ENCODE peak calls at places on chromosome 10, in four cellular contexts. Z is neural progenitor cell, Y is PC-3, J is GM23338. T is an unnamed sample.

GRCh38 chr10:132240156-132240555 is 53.4 kb downstream of the DPYSL4 start:
- DNase-seq in Y (no peak), Z (no peak), J (no peak), T (no peak)

GRCh38 chr10:43110318-43111071 is 27.8 kb upstream of the CSGALNACT2 start:
- DNase-seq in Z (no peak), J (no peak), Y (peak; percentile 47), T (peak; percentile 63)

GRCh38 chr10:46557319-46558140 is 1.1 kb upstream of the GPRIN2 start:
- DNase-seq in Z (no peak), Y (no peak), J (peak; percentile 77), T (peak; percentile 0)

GRCh38 chr10:125010362-125010761 is 68.4 kb downstream of the ZRANB1 start:
- DNase-seq in Y (no peak), Z (no peak), J (no peak), T (no peak)

GRCh38 chr10:30103595-30104310 is 44.4 kb upstream of the JCAD start:
- DNase-seq in Z (no peak), Y (peak; percentile 65), J (no peak), T (no peak)

GRCh38 chr10:94902080-94902479 is 36.4 kb upstream of the CYP2C9 start:
- DNase-seq in Y (no peak), J (no peak), Z (no peak), T (no peak)

GRCh38 chr10:22655312-22655973 is 58.9 kb downstream of the PIP4K2A start:
- DNase-seq in J (no peak), Z (no peak), Y (peak; percentile 93), T (no peak)

GRCh38 chr10:119651514-119652327 is 541 bp downstream of the BAG3 start:
- DNase-seq in J (peak; percentile 38), Z (peak; percentile 66), Y (no peak), T (peak; percentile 9)

GRCh38 chr10:31101123-31101522 is 69.5 kb upstream of the ZNF438 start:
- DNase-seq in J (no peak), Y (peak; percentile 80), Z (no peak), T (no peak)

GRCh38 chr10:47186941-47187340 is 113.1 kb upstream of the GDF10 start:
- DNase-seq in Z (no peak), J (no peak), Y (no peak), T (no peak)

GRCh38 chr10:23540401-23540800 is 101.5 kb downstream of the OTUD1 start:
- DNase-seq in J (no peak), Z (no peak), Y (no peak), T (no peak)

GRCh38 chr10:99329238-99329890 is at the start of gene CNNM1:
- DNase-seq in Y (peak; percentile 45), Z (peak; percentile 66), J (peak; percentile 73), T (no peak)

GRCh38 chr10:44143556-44143955 is 241.3 kb downstream of the CXCL12 start:
- DNase-seq in Y (no peak), Z (no peak), J (no peak), T (no peak)

GRCh38 chr10:87930929-87931835 is 67.8 kb downstream of the PTEN start:
- DNase-seq in J (no peak), Z (no peak), Y (no peak), T (no peak)

GRCh38 chr10:60801538-60801937 is 23.3 kb downstream of the CDK1 start:
- DNase-seq in Z (no peak), Y (peak; percentile 38), J (no peak), T (no peak)

GRCh38 chr10:42754155-42755027 is 28.2 kb upstream of the BMS1 start:
- DNase-seq in Z (peak; percentile 59), Y (no peak), J (peak; percentile 77), T (no peak)

GRCh38 chr10:133530506-133530905 is 3.3 kb downstream of the CYP2E1 start:
- DNase-seq in J (no peak), Y (no peak), Z (no peak), T (no peak)

GRCh38 chr10:125444790-125445189 is 238.2 kb downstream of the TEX36 start:
- DNase-seq in J (peak; percentile 23), Y (no peak), Z (no peak), T (no peak)

GRCh38 chr10:21517134-21517982 is 8.1 kb downstream of the SKIDA1 start:
- DNase-seq in J (peak; percentile 92), Y (peak; percentile 66), Z (peak; percentile 86), T (peak; percentile 68)

GRCh38 chr10:71597821-71598498 is 121.6 kb downstream of the C10orf105 start:
- DNase-seq in Y (no peak), J (no peak), Z (no peak), T (no peak)

GRCh38 chr10:132096223-132096622 is 30.5 kb downstream of the JAKMIP3 start:
- DNase-seq in J (no peak), Y (peak; percentile 81), Z (no peak), T (no peak)

GRCh38 chr10:120996456-120997053 is 145.4 kb downstream of the WDR11 start:
- DNase-seq in Y (no peak), Z (no peak), J (no peak), T (no peak)

GRCh38 chr10:77041636-77042258 is 595.9 kb downstream of the KCNMA1 start:
- DNase-seq in Z (no peak), Y (no peak), J (no peak), T (no peak)

GRCh38 chr10:6748981-6749630 is 169.0 kb upstream of the PRKCQ start:
- DNase-seq in Y (peak; percentile 29), Z (no peak), J (no peak), T (no peak)

GRCh38 chr10:62636825-62637248 is 167.7 kb upstream of the ADO start:
- DNase-seq in J (peak; percentile 14), Z (no peak), Y (peak; percentile 43), T (peak; percentile 46)

GRCh38 chr10:74223755-74224530 is 72.9 kb downstream of the ADK start:
- DNase-seq in Z (no peak), J (no peak), Y (peak; percentile 99), T (no peak)

GRCh38 chr10:11331706-11332105 is 279.7 kb downstream of the USP6NL start:
- DNase-seq in Z (no peak), J (no peak), Y (no peak), T (no peak)

GRCh38 chr10:78222096-78222790 is 188.6 kb downstream of the RPS24 start:
- DNase-seq in Y (no peak), Z (no peak), J (no peak), T (no peak)

GRCh38 chr10:997266-998022 is 9.2 kb downstream of the GTPBP4 start:
- DNase-seq in Z (no peak), J (no peak), Y (no peak), T (no peak)
- TF ChIP-seq EZH2phosphoT487 in Z (no peak), J (no peak), Y (no peak), T (no peak)

GRCh38 chr10:122265896-122266295 is 5.2 kb upstream of the BTBD16 start:
- DNase-seq in Z (no peak), Y (no peak), J (no peak), T (no peak)

GRCh38 chr10:122264931-122265330 is 6.2 kb upstream of the BTBD16 start:
- DNase-seq in Z (no peak), J (no peak), Y (no peak), T (no peak)

GRCh38 chr10:122269097-122269687 is 1.9 kb upstream of the BTBD16 start:
- DNase-seq in J (peak; percentile 50), Z (no peak), Y (no peak), T (no peak)

GRCh38 chr10:122271076-122271475 is at the start of gene BTBD16:
- DNase-seq in Y (no peak), Z (no peak), J (no peak), T (no peak)

DNA sequence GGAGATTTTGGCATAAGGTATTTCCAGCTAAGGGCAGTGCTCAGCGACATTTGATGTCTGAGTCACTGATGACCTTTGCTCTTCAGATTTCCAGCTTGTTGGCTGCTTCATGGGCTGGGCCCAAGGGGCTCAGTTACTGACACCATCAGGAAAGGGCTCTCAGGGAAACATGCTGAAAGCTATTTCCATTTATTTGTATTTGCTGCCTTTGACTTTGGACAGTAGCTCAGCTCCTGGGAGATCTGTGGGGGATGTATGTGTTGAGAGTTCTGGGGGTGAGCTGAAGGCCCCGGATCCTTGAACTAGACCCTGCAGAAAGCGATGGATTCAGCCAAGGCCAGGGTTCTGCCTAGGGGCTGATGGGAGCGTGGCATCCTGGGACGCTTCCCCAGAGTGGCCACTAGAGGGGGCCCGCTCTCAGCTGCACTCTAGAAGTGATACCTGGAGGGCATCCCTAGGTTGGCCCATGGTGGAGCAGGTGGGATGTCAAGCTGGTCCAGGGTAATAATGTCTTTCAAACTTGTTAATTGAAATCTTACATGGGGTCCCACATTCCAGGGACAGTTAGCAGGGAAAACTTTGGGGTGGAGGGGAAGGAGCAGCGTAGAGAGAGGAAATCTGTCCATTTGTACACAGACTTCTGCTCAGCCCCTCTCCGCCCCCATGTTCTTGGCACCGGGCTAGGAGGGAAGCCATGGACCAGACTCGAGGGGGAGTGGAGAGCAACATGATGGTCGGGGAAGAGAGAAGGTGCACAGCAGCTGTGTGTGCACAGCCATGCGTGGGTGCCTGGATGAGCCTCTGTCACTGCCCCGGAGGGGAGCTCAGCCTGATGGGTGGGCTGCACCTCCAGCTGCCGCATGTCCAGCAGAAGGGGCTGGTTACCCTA is 3.0 kb upstream of the BTBD16 start:
- DNase-seq in Y (peak; percentile 50), Z (peak; percentile 62), J (peak; percentile 73), T (peak; percentile 25)
- H3K4me2 ChIP-seq in Y (no peak overlapping the region), Z (no peak overlapping the region), J (no peak overlapping the region), T (no peak overlapping the region)

GRCh38 chr10:117139581-117140524 is 1.8 kb upstream of the VAX1 start:
- DNase-seq in Z (peak; percentile 59), J (peak; percentile 60), Y (no peak), T (no peak)

GRCh38 chr10:117137031-117137910 is 799 bp downstream of the VAX1 start:
- DNase-seq in J (peak; percentile 81), Z (peak; percentile 83), Y (peak; percentile 51), T (no peak)

GRCh38 chr10:117137911-117138642 is at the start of gene VAX1:
- DNase-seq in J (peak; percentile 61), Z (peak; percentile 76), Y (peak; percentile 30), T (no peak)

GRCh38 chr10:117140525-117140902 is 2.4 kb upstream of the VAX1 start:
- DNase-seq in Z (peak; percentile 18), Y (no peak), J (peak; percentile 62), T (no peak)

GRCh38 chr10:117138838-117139580 is 939 bp upstream of the VAX1 start:
- DNase-seq in Y (peak; percentile 4), Z (peak; percentile 74), J (peak; percentile 59), T (no peak)
- TF ChIP-seq EZH2phosphoT487 in Y (no peak), Z (no peak), J (peak; percentile 67), T (no peak)

GRCh38 chr10:111556666-111557065 is 479.8 kb downstream of the ADRA2A start:
- DNase-seq in Z (no peak), Y (no peak), J (no peak), T (no peak)
- H3K4me2 ChIP-seq in Z (no peak overlapping the region), Y (no peak overlapping the region), J (no peak overlapping the region), T (peak overlapping the region; percentile 18)

GRCh38 chr10:32210306-32211045 is 136.5 kb downstream of the EPC1 start:
- DNase-seq in Y (peak; percentile 62), Z (peak; percentile 26), J (peak; percentile 74), T (no peak)

GRCh38 chr10:32205666-32206065 is 141.3 kb downstream of the EPC1 start:
- DNase-seq in Z (no peak), Y (no peak), J (no peak), T (no peak)

GRCh38 chr10:32211046-32211363 is 136.0 kb downstream of the EPC1 start:
- DNase-seq in Y (no peak), Z (no peak), J (no peak), T (no peak)

GRCh38 chr10:32204606-32205005 is 142.4 kb downstream of the EPC1 start:
- DNase-seq in Y (no peak), J (no peak), Z (no peak), T (no peak)

GRCh38 chr10:32207544-32207943 is 139.4 kb downstream of the EPC1 start:
- DNase-seq in Z (peak; percentile 60), J (peak; percentile 69), Y (peak; percentile 63), T (peak; percentile 42)
- TF ChIP-seq EZH2phosphoT487 in Z (no peak), J (no peak), Y (no peak), T (no peak)